ENCODE peak calls at places on chromosomes 12 and 14, in four cellular contexts. E, D, K and B are unnamed samples. For H3K4me1, the result is how much of the 10 kb centered on the place peaks cover.

GRCh38 chr12:76266797-76267196 is 81.4 kb downstream of the BBS10 start:
- DNase-seq in K (no peak), E (no peak), D (no peak), B (peak)

GRCh38 chr12:101414533-101415119 is 7.1 kb upstream of the ARL1 start:
- DNase-seq in D (peak), K (no peak), E (no peak), B (no peak)

GRCh38 chr12:30795660-30796507 is 41.1 kb upstream of the CAPRIN2 start:
- DNase-seq in E (no peak), D (peak), K (no peak), B (peak)

GRCh38 chr12:113232787-113233585 is 11.7 kb downstream of the TPCN1 start:
- DNase-seq in E (peak), D (peak), K (peak), B (no peak)

GRCh38 chr12:124715121-124715990 is 147.9 kb upstream of the NCOR2 start:
- DNase-seq in E (no peak), K (no peak), D (no peak), B (no peak)

GRCh38 chr14:33707751-33708150 is 243.1 kb downstream of the EGLN3 start:
- DNase-seq in E (no peak), D (no peak), K (no peak), B (no peak)

GRCh38 chr12:120356567-120357030 is 12.4 kb downstream of the MSI1 start:
- DNase-seq in D (peak), K (peak), E (peak), B (peak)

GRCh38 chr14:35973770-35974169 is 147.6 kb downstream of the BRMS1L start:
- DNase-seq in D (no peak), E (no peak), K (no peak), B (no peak)

GRCh38 chr12:27585739-27586265 is 61.8 kb downstream of the PPFIBP1 start:
- DNase-seq in E (no peak), D (no peak), K (no peak), B (no peak)

GRCh38 chr14:53668861-53669260 is 287.8 kb downstream of the BMP4 start:
- DNase-seq in E (no peak), D (no peak), K (no peak), B (no peak)

GRCh38 chr12:13342971-13343370 is 146.4 kb downstream of the EMP1 start:
- DNase-seq in D (no peak), K (no peak), E (no peak), B (no peak)

GRCh38 chr12:21823581-21823980 is 49.1 kb upstream of the KCNJ8 start:
- DNase-seq in E (no peak), K (no peak), D (no peak), B (peak)

GRCh38 chr12:15534322-15534721 is 212.0 kb downstream of the PTPRO start:
- DNase-seq in K (no peak), D (no peak), E (no peak), B (no peak)

GRCh38 chr14:103367995-103368394 is 17.2 kb upstream of the MARK3 start:
- DNase-seq in E (no peak), K (no peak), D (no peak), B (no peak)

GRCh38 chr12:98424726-98425401 is 90.5 kb upstream of the TMPO start:
- DNase-seq in E (no peak), D (peak), K (peak), B (no peak)

GRCh38 chr12:31737763-31738162 is 8.9 kb upstream of the AMN1 start:
- DNase-seq in E (no peak), K (no peak), D (no peak), B (no peak)

GRCh38 chr12:90090929-90091651 is 382.5 kb upstream of the ATP2B1 start:
- DNase-seq in E (no peak), K (no peak), D (peak), B (peak)

GRCh38 chr12:26867084-26867483 is 34.1 kb upstream of the ITPR2 start:
- DNase-seq in K (no peak), D (no peak), E (no peak), B (no peak)

GRCh38 chr14:23622990-23623389 is 13.2 kb upstream of the DHRS2 start:
- DNase-seq in D (no peak), E (no peak), K (no peak), B (no peak)

GRCh38 chr12:56029666-56030293 is 8.9 kb downstream of the IKZF4 start:
- DNase-seq in D (peak), K (no peak), E (no peak), B (no peak)

GRCh38 chr14:51996148-51996746 is 6.9 kb downstream of the RTRAF start:
- DNase-seq in K (no peak), D (peak), E (no peak), B (no peak)

GRCh38 chr12:50271724-50272247 is 11.5 kb downstream of the LIMA1 start:
- DNase-seq in D (no peak), E (no peak), K (no peak), B (no peak)

GRCh38 chr12:70795608-70796007 is 124.9 kb downstream of the PTPRR start:
- DNase-seq in D (no peak), K (no peak), E (no peak), B (no peak)

GRCh38 chr14:56341766-56342418 is 223.7 kb downstream of the PELI2 start:
- DNase-seq in K (no peak), E (no peak), D (no peak), B (no peak)

GRCh38 chr14:35879654-35880249 is 53.6 kb downstream of the BRMS1L start:
- DNase-seq in E (no peak), K (no peak), D (peak), B (no peak)

GRCh38 chr12:58801986-58802385 is 118.3 kb downstream of the LRIG3 start:
- DNase-seq in E (no peak), K (no peak), D (peak), B (no peak)

GRCh38 chr14:75459099-75459741 is 31.4 kb downstream of the JDP2 start:
- DNase-seq in K (no peak), D (no peak), E (no peak), B (peak)

GRCh38 chr12:130192667-130193345 is 30.5 kb downstream of the FZD10 start:
- DNase-seq in E (no peak), D (peak), K (no peak), B (peak)

GRCh38 chr12:54870617-54871016 is 16.3 kb downstream of the MUCL1 start:
- DNase-seq in K (no peak), D (no peak), E (no peak), B (no peak)

DNA sequence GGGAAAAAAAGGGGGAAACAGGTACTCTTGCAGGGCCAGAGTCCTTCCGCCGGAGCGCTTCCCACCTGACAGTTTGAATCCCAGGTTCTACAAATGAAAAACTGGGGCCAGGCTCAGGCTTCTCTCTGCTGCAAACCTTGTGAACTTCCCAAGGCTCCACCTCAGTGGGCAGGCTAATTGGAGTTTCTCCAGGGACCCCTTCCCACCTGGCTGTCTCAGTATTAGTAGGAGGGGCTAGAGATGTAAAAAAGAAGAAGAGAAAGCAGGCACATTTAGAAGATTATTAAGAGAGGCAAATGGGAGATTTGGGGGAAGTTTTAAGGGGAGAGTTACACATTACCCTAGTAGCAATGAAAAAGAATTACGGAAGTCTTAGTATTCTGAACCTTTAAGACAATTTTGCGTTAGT is 20.0 kb upstream of the CLEC2D start:
- DNase-seq in K (no peak), E (no peak), D (peak), B (no peak)
- H3K4me1 ChIP-seq in K (under half), E (under half), D (under half), B (under half)

DNA sequence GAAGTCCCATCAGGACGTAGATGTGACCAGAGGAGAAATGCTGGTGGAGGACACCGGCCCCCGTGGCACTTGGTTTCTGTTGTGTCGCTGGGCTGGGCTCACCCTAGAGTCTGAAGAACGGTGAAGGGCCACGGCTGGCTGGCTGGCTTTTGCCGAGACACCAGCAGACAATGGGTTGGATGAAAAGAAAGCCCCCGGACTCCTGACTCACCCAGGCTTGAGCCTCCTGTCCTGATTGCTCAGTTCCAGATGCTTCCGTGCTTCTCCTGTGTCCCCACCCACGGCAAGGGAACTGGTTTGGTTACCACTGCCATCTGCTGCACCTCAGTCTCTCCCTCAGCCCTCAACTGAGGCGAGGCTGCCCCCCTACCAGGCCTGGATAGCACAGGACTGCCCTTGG is 10.4 kb upstream of the ENDOU start:
- DNase-seq in E (no peak), D (no peak), K (no peak), B (no peak)
- H3K4me1 ChIP-seq in E (under half), D (under half), K (under half), B (half or more)

GRCh38 chr12:1974812-1975211 is 29.4 kb downstream of the DCP1B start:
- DNase-seq in K (no peak), D (no peak), E (no peak), B (no peak)

GRCh38 chr12:1977588-1977987 is 26.7 kb downstream of the DCP1B start:
- DNase-seq in K (no peak), D (no peak), E (no peak), B (no peak)

GRCh38 chr12:1980282-1980681 is 24.0 kb downstream of the DCP1B start:
- DNase-seq in D (no peak), E (no peak), K (no peak), B (no peak)

GRCh38 chr12:1977109-1977508 is 27.1 kb downstream of the DCP1B start:
- DNase-seq in K (no peak), E (no peak), D (no peak), B (no peak)

DNA sequence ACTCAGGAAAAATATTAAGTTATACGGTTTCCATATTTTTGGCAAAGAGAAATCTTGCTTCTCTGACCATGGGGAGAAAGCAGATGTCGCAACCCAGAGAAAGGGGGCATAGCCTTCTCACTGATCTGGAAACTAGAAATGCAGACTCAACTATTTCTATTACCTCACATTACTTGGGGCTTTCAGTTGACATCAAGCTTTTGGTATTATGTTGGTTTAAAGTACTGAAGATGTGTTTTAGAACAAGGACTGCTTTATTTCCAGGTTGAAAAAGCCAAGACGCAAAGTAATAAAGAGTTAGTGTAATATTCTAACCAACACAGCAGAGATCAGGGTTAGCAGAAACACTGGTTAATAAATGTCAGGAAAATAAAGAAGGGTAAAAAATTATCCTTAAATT is 26.2 kb downstream of the DCP1B start:
- DNase-seq in E (no peak), D (no peak), K (no peak), B (no peak)
- H3K4me1 ChIP-seq in E (under half), D (under half), K (under half), B (under half)

DNA sequence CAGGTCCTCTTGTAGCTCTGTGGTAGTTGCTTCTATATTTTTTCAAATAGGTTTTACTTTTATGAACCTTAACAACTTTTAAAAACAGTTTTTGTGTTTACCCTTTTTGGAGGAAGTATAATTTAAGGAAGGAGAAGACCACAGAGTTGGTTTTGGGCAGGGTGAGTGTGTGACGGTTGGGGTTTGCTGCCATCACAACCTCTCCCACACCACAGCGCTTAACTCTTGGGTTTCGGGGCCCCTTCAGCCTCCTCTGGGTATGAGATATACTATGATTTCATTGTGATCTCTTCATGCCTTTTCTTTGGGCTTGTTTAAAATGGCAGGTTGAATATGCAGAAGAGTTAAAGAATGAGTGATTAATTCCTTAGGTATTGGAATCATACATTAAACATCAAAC is 228.7 kb upstream of the CRY1 start:
- DNase-seq in D (no peak), K (peak), E (no peak), B (no peak)
- H3K4me1 ChIP-seq in D (under half), K (under half), E (under half), B (under half)

DNA sequence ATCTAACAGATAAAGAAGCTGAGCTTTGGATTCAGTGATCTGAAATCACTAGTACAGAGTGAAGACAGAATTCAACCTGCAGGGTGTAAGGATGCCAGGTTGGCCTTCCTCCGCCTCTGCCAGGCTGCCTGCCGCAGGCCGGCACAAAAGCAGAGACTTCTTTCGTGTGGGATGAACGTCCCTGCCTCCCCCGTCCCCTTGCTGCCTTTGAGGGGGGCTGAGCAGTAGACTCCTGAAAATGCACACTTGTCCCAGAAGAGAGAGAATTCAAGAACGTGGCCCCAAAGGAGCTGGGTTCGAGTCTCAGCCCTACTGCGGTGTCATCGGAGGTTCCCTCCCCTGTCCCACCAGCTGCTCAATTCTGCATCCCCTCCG is 154.3 kb downstream of the BCL11B start:
- DNase-seq in K (no peak), E (no peak), D (no peak), B (peak)
- H3K4me1 ChIP-seq in K (under half), E (under half), D (under half), B (under half)

DNA sequence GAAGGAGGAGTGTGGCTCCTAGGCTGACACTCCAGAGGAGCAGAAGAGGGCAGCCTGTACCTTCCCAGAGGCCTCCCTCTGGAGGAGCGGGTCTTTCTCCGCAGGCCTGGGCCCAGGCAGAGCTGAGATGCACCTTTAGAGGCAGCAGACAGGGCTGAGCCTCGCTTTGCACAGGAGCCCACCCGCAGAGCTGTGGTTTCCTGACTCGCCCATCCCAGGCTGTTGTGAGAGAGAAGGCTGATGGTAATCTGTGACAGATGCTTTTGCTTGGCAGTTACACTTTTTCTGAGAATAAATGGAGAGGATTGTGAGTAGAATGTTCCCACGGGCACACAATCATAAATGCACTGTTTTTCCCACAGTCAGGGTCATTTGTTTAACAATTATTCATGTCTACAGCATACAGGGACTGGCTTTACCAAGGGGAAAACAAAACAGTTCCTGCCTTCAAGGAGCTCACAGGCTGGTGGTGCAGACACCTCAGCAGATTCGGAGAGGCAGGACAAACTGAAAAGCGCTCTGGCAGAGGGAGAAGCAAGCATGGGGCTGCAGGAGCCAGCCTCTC is 13.9 kb downstream of the EVL start:
- DNase-seq in K (peak), D (peak), E (no peak), B (no peak)
- H3K4me1 ChIP-seq in K (half or more), D (under half), E (under half), B (under half)